ENCODE peak calls at places on chromosomes 1 and 21, in seven cellular contexts. One of them, this sample, is unnamed.

GRCh38 chr1:44545961-44546360 is 128.3 kb downstream of the TMEM53 start:
- DNase-seq in Calu3: peak
- DNase-seq in neural progenitor cell: no peak
- DNase-seq in heart left ventricle: no peak
- DNase-seq in progenitor cell of endocrine pancreas: no peak
- DNase-seq in mesothelial cell of epicardium: no peak
- DNase-seq in fibroblast of the aortic adventitia: no peak
- DNase-seq in this sample: no peak

GRCh38 chr1:163263818-163264217 is 57.9 kb upstream of the NUF2 start:
- DNase-seq in Calu3: peak
- DNase-seq in neural progenitor cell: no peak
- DNase-seq in heart left ventricle: no peak
- DNase-seq in progenitor cell of endocrine pancreas: no peak
- DNase-seq in mesothelial cell of epicardium: no peak
- DNase-seq in fibroblast of the aortic adventitia: peak
- DNase-seq in this sample: no peak

GRCh38 chr1:6627031-6627430 is 2.4 kb downstream of the THAP3 start:
- DNase-seq in Calu3: no peak
- DNase-seq in neural progenitor cell: no peak
- DNase-seq in heart left ventricle: no peak
- DNase-seq in progenitor cell of endocrine pancreas: no peak
- DNase-seq in mesothelial cell of epicardium: no peak
- DNase-seq in fibroblast of the aortic adventitia: no peak
- DNase-seq in this sample: no peak

GRCh38 chr1:20380616-20381035 is 90.0 kb downstream of the VWA5B1 start:
- DNase-seq in Calu3: no peak
- DNase-seq in neural progenitor cell: no peak
- DNase-seq in heart left ventricle: no peak
- DNase-seq in progenitor cell of endocrine pancreas: no peak
- DNase-seq in mesothelial cell of epicardium: no peak
- DNase-seq in fibroblast of the aortic adventitia: peak
- DNase-seq in this sample: no peak

GRCh38 chr1:202270871-202271326 is 70.8 kb downstream of the UBE2T start:
- DNase-seq in Calu3: no peak
- DNase-seq in neural progenitor cell: peak
- DNase-seq in heart left ventricle: no peak
- DNase-seq in progenitor cell of endocrine pancreas: no peak
- DNase-seq in mesothelial cell of epicardium: no peak
- DNase-seq in fibroblast of the aortic adventitia: no peak
- DNase-seq in this sample: no peak

GRCh38 chr1:89953072-89953626 is 41.8 kb upstream of the ZNF326 start:
- DNase-seq in Calu3: peak
- DNase-seq in neural progenitor cell: peak
- DNase-seq in heart left ventricle: no peak
- DNase-seq in progenitor cell of endocrine pancreas: no peak
- DNase-seq in mesothelial cell of epicardium: no peak
- DNase-seq in fibroblast of the aortic adventitia: peak
- DNase-seq in this sample: no peak

GRCh38 chr1:78003882-78004718 is 639 bp upstream of the DNAJB4 start:
- DNase-seq in Calu3: peak
- DNase-seq in neural progenitor cell: peak
- DNase-seq in heart left ventricle: no peak
- DNase-seq in progenitor cell of endocrine pancreas: no peak
- DNase-seq in mesothelial cell of epicardium: no peak
- DNase-seq in fibroblast of the aortic adventitia: peak
- DNase-seq in this sample: peak

GRCh38 chr21:46183910-46184624 is at the start of gene SPATC1L:
- DNase-seq in Calu3: no peak
- DNase-seq in neural progenitor cell: peak
- DNase-seq in heart left ventricle: peak
- DNase-seq in progenitor cell of endocrine pancreas: no peak
- DNase-seq in mesothelial cell of epicardium: no peak
- DNase-seq in fibroblast of the aortic adventitia: peak
- DNase-seq in this sample: peak

GRCh38 chr1:20212685-20213331 is 26.5 kb upstream of the PLA2G2C start:
- DNase-seq in Calu3: peak
- DNase-seq in neural progenitor cell: peak
- DNase-seq in heart left ventricle: peak
- DNase-seq in progenitor cell of endocrine pancreas: peak
- DNase-seq in mesothelial cell of epicardium: peak
- DNase-seq in fibroblast of the aortic adventitia: peak
- DNase-seq in this sample: peak

GRCh38 chr1:223887724-223888428 is 42.1 kb upstream of the TP53BP2 start:
- DNase-seq in Calu3: peak
- DNase-seq in neural progenitor cell: no peak
- DNase-seq in heart left ventricle: no peak
- DNase-seq in progenitor cell of endocrine pancreas: no peak
- DNase-seq in mesothelial cell of epicardium: no peak
- DNase-seq in fibroblast of the aortic adventitia: peak
- DNase-seq in this sample: no peak

GRCh38 chr1:24693827-24694379 is 50.8 kb downstream of the SRRM1 start:
- DNase-seq in Calu3: no peak
- DNase-seq in neural progenitor cell: no peak
- DNase-seq in heart left ventricle: no peak
- DNase-seq in progenitor cell of endocrine pancreas: no peak
- DNase-seq in mesothelial cell of epicardium: no peak
- DNase-seq in fibroblast of the aortic adventitia: no peak
- DNase-seq in this sample: no peak

GRCh38 chr21:14013056-14013603 is 197.6 kb downstream of the LIPI start:
- DNase-seq in Calu3: no peak
- DNase-seq in neural progenitor cell: no peak
- DNase-seq in heart left ventricle: no peak
- DNase-seq in progenitor cell of endocrine pancreas: no peak
- DNase-seq in mesothelial cell of epicardium: no peak
- DNase-seq in fibroblast of the aortic adventitia: no peak
- DNase-seq in this sample: no peak

GRCh38 chr1:53693773-53694717 is 44.9 kb downstream of the GLIS1 start:
- DNase-seq in Calu3: no peak
- DNase-seq in neural progenitor cell: no peak
- DNase-seq in heart left ventricle: no peak
- DNase-seq in progenitor cell of endocrine pancreas: no peak
- DNase-seq in mesothelial cell of epicardium: no peak
- DNase-seq in fibroblast of the aortic adventitia: no peak
- DNase-seq in this sample: no peak

GRCh38 chr1:147273409-147274307 is 31.2 kb downstream of the CHD1L start:
- DNase-seq in Calu3: peak
- DNase-seq in neural progenitor cell: peak
- DNase-seq in heart left ventricle: no peak
- DNase-seq in progenitor cell of endocrine pancreas: no peak
- DNase-seq in mesothelial cell of epicardium: no peak
- DNase-seq in fibroblast of the aortic adventitia: peak
- DNase-seq in this sample: no peak

GRCh38 chr1:31376374-31377134 is 3.7 kb upstream of the FABP3 start:
- DNase-seq in Calu3: no peak
- DNase-seq in neural progenitor cell: peak
- DNase-seq in heart left ventricle: no peak
- DNase-seq in progenitor cell of endocrine pancreas: no peak
- DNase-seq in mesothelial cell of epicardium: no peak
- DNase-seq in fibroblast of the aortic adventitia: peak
- DNase-seq in this sample: no peak

GRCh38 chr1:241848680-241849344 is 808 bp downstream of the EXO1 start:
- DNase-seq in Calu3: no peak
- DNase-seq in neural progenitor cell: peak
- DNase-seq in heart left ventricle: no peak
- DNase-seq in progenitor cell of endocrine pancreas: no peak
- DNase-seq in mesothelial cell of epicardium: no peak
- DNase-seq in fibroblast of the aortic adventitia: no peak
- DNase-seq in this sample: no peak
- TF ChIP-seq CTCF in Calu3: no peak
- TF ChIP-seq CTCF in neural progenitor cell: no peak
- TF ChIP-seq CTCF in heart left ventricle: no peak
- TF ChIP-seq CTCF in progenitor cell of endocrine pancreas: no peak
- TF ChIP-seq CTCF in mesothelial cell of epicardium: no peak
- TF ChIP-seq CTCF in fibroblast of the aortic adventitia: no peak
- TF ChIP-seq CTCF in this sample: no peak

DNA sequence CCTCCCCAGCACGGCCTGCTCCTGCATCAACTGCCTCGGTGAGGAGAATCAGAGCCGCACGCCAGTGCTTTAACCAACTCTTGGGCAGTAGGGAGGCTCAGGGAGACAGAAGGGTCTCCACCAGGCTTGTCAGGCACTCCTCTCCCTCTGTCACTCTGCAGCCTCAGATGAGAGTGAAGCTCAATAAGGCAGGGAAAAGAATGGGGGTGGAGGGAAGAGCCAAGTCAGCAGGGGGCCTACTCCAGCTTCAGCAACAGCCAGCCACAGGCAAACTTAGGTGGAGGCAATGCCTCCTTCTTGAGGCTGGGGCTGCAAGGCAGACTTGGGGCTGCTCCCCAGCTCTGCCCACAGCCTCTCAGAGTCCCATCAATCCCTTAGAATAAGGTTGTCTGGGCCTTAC is 51.8 kb upstream of the A3GALT2 start:
- DNase-seq in Calu3: no peak
- DNase-seq in neural progenitor cell: peak
- DNase-seq in heart left ventricle: no peak
- DNase-seq in progenitor cell of endocrine pancreas: no peak
- DNase-seq in mesothelial cell of epicardium: no peak
- DNase-seq in fibroblast of the aortic adventitia: no peak
- DNase-seq in this sample: no peak
- TF ChIP-seq CTCF in Calu3: no peak
- TF ChIP-seq CTCF in neural progenitor cell: no peak
- TF ChIP-seq CTCF in heart left ventricle: no peak
- TF ChIP-seq CTCF in progenitor cell of endocrine pancreas: no peak
- TF ChIP-seq CTCF in mesothelial cell of epicardium: no peak
- TF ChIP-seq CTCF in fibroblast of the aortic adventitia: no peak
- TF ChIP-seq CTCF in this sample: no peak

GRCh38 chr1:203795382-203796222 is at the start of the genes ZBED6 and ZC3H11A:
- DNase-seq in Calu3: peak
- DNase-seq in neural progenitor cell: peak
- DNase-seq in heart left ventricle: peak
- DNase-seq in progenitor cell of endocrine pancreas: peak
- DNase-seq in mesothelial cell of epicardium: peak
- DNase-seq in fibroblast of the aortic adventitia: peak
- DNase-seq in this sample: peak
- TF ChIP-seq CTCF in Calu3: no peak
- TF ChIP-seq CTCF in neural progenitor cell: no peak
- TF ChIP-seq CTCF in heart left ventricle: no peak
- TF ChIP-seq CTCF in progenitor cell of endocrine pancreas: no peak
- TF ChIP-seq CTCF in mesothelial cell of epicardium: no peak
- TF ChIP-seq CTCF in fibroblast of the aortic adventitia: no peak
- TF ChIP-seq CTCF in this sample: no peak

GRCh38 chr1:57024855-57025254 is 59.0 kb upstream of the C8B start:
- DNase-seq in Calu3: no peak
- DNase-seq in neural progenitor cell: peak
- DNase-seq in heart left ventricle: no peak
- DNase-seq in progenitor cell of endocrine pancreas: no peak
- DNase-seq in mesothelial cell of epicardium: no peak
- DNase-seq in fibroblast of the aortic adventitia: no peak
- DNase-seq in this sample: no peak
- TF ChIP-seq CTCF in Calu3: no peak
- TF ChIP-seq CTCF in neural progenitor cell: no peak
- TF ChIP-seq CTCF in heart left ventricle: no peak
- TF ChIP-seq CTCF in progenitor cell of endocrine pancreas: no peak
- TF ChIP-seq CTCF in mesothelial cell of epicardium: no peak
- TF ChIP-seq CTCF in fibroblast of the aortic adventitia: no peak
- TF ChIP-seq CTCF in this sample: no peak

GRCh38 chr1:225225681-225226080 is 202.2 kb downstream of the LBR start:
- DNase-seq in Calu3: no peak
- DNase-seq in neural progenitor cell: no peak
- DNase-seq in heart left ventricle: no peak
- DNase-seq in progenitor cell of endocrine pancreas: no peak
- DNase-seq in mesothelial cell of epicardium: no peak
- DNase-seq in fibroblast of the aortic adventitia: no peak
- DNase-seq in this sample: no peak

GRCh38 chr1:225230483-225230882 is 197.4 kb downstream of the LBR start:
- DNase-seq in Calu3: no peak
- DNase-seq in neural progenitor cell: no peak
- DNase-seq in heart left ventricle: no peak
- DNase-seq in progenitor cell of endocrine pancreas: no peak
- DNase-seq in mesothelial cell of epicardium: no peak
- DNase-seq in fibroblast of the aortic adventitia: no peak
- DNase-seq in this sample: no peak

GRCh38 chr1:225224287-225224686 is 203.6 kb downstream of the LBR start:
- DNase-seq in Calu3: no peak
- DNase-seq in neural progenitor cell: no peak
- DNase-seq in heart left ventricle: no peak
- DNase-seq in progenitor cell of endocrine pancreas: no peak
- DNase-seq in mesothelial cell of epicardium: no peak
- DNase-seq in fibroblast of the aortic adventitia: no peak
- DNase-seq in this sample: no peak

DNA sequence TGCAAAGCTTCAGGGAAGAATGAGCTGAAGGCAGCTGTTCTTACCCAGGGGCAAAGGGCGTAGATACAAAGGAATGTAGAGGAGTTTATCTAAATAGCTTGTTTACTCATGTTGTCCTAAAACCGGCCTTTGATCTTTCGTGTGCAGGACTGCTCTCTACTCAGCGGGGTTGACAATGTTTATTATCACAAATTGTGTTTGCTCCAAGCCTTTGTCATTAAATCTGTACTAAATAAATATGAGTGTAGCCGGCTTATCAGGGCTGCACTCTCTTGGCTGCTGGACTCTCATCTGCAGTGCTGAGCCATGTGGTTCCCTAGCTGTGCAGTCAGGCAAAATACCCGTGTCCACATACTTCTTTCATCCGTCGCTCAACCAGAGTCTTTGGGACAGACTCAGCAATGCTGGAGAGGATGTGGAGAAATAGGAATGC is 199.0 kb downstream of the LBR start:
- DNase-seq in Calu3: no peak
- DNase-seq in neural progenitor cell: no peak
- DNase-seq in heart left ventricle: no peak
- DNase-seq in progenitor cell of endocrine pancreas: no peak
- DNase-seq in mesothelial cell of epicardium: no peak
- DNase-seq in fibroblast of the aortic adventitia: no peak
- DNase-seq in this sample: no peak
- TF ChIP-seq CTCF in Calu3: no peak
- TF ChIP-seq CTCF in neural progenitor cell: no peak
- TF ChIP-seq CTCF in heart left ventricle: no peak
- TF ChIP-seq CTCF in progenitor cell of endocrine pancreas: no peak
- TF ChIP-seq CTCF in mesothelial cell of epicardium: no peak
- TF ChIP-seq CTCF in fibroblast of the aortic adventitia: no peak
- TF ChIP-seq CTCF in this sample: no peak

DNA sequence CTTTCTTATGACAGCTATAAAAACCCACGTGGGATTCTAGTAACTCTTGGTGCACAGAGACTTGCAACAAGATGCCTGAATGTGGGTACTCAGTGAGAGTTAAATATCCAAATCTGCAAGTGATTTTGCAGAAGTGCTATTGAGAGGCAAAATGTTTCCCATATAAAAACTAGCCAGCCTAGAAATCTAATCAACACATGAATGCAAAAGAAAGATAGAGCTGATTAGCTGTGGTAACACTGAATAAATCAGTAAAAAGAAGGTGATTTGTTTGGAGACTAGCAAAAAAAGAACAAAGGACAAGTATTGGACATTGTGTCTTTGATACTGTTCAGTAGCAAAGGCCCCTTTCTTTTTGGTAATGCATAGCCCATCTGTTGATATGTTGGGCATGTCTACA is 213.7 kb upstream of the SGIP1 start:
- DNase-seq in Calu3: no peak
- DNase-seq in neural progenitor cell: no peak
- DNase-seq in heart left ventricle: no peak
- DNase-seq in progenitor cell of endocrine pancreas: no peak
- DNase-seq in mesothelial cell of epicardium: no peak
- DNase-seq in fibroblast of the aortic adventitia: no peak
- DNase-seq in this sample: no peak
- TF ChIP-seq CTCF in Calu3: no peak
- TF ChIP-seq CTCF in neural progenitor cell: no peak
- TF ChIP-seq CTCF in heart left ventricle: no peak
- TF ChIP-seq CTCF in progenitor cell of endocrine pancreas: no peak
- TF ChIP-seq CTCF in mesothelial cell of epicardium: no peak
- TF ChIP-seq CTCF in fibroblast of the aortic adventitia: no peak
- TF ChIP-seq CTCF in this sample: no peak